ENCODE peak calls at places on chromosome 4, in ten cellular contexts. K, G, N, Q, X, P, J, C, T and E are unnamed samples.

GRCh38 chr4:27836505-27836904 is 975.9 kb downstream of the STIM2 start:
- DNase-seq in K (no peak), G (peak; percentile 16), N (no peak), Q (peak; percentile 27), X (no peak), P (no peak), J (no peak), C (no peak), T (no peak), E (no peak)

GRCh38 chr4:16532240-16532990 is 306.1 kb upstream of the TAPT1 start:
- DNase-seq in K (peak; percentile 66), G (peak; percentile 33), N (no peak), Q (peak; percentile 91), X (no peak), P (no peak), J (no peak), C (no peak), T (no peak), E (no peak)

GRCh38 chr4:8266508-8266907 is 3.0 kb upstream of the HTRA3 start:
- DNase-seq in K (no peak), G (no peak), N (no peak), Q (no peak), X (no peak), P (no peak), J (no peak), C (no peak), T (no peak), E (no peak)

GRCh38 chr4:19776021-19776459 is 475.7 kb upstream of the SLIT2 start:
- DNase-seq in K (peak; percentile 23), G (peak; percentile 22), N (no peak), Q (peak; percentile 81), X (no peak), P (no peak), J (no peak), C (no peak), T (no peak), E (no peak)

GRCh38 chr4:181443003-181443402 is 800.2 kb upstream of the TENM3 start:
- DNase-seq in K (no peak), G (no peak), N (no peak), Q (no peak), X (no peak), P (no peak), J (no peak), C (no peak), T (no peak), E (no peak)

GRCh38 chr4:56086073-56086521 is 137.4 kb downstream of the CEP135 start:
- DNase-seq in K (no peak), G (peak; percentile 15), N (no peak), Q (no peak), X (no peak), P (no peak), J (no peak), C (no peak), T (no peak), E (no peak)

GRCh38 chr4:149605601-149606378 is 209.9 kb downstream of the IQCM start:
- DNase-seq in K (peak; percentile 6), G (no peak), N (no peak), Q (peak; percentile 58), X (no peak), P (no peak), J (no peak), C (no peak), T (no peak), E (no peak)

GRCh38 chr4:137125011-137125410 is 407.3 kb downstream of the PCDH18 start:
- DNase-seq in K (no peak), G (peak; percentile 74), N (peak; percentile 18), Q (peak; percentile 55), X (no peak), P (no peak), J (no peak), C (no peak), T (no peak), E (no peak)

GRCh38 chr4:104942990-104943758 is 203.5 kb upstream of the TET2 start:
- DNase-seq in K (no peak), G (no peak), N (no peak), Q (no peak), X (no peak), P (peak; percentile 69), J (no peak), C (no peak), T (no peak), E (no peak)

GRCh38 chr4:154376461-154376860 is 115.1 kb downstream of the DCHS2 start:
- DNase-seq in K (no peak), G (no peak), N (no peak), Q (no peak), X (no peak), P (no peak), J (no peak), C (no peak), T (no peak), E (no peak)
- H3K9me3 ChIP-seq in K (no peaks in the 10 kb centered on the region), G (no peaks in the 10 kb centered on the region), N (no peaks in the 10 kb centered on the region), Q (no peaks in the 10 kb centered on the region), X (no peaks in the 10 kb centered on the region), P (no peaks in the 10 kb centered on the region), J (no peaks in the 10 kb centered on the region), C (no peaks in the 10 kb centered on the region), T (peaks cover 4% of the 10 kb centered on the region), E (no peaks in the 10 kb centered on the region)

DNA sequence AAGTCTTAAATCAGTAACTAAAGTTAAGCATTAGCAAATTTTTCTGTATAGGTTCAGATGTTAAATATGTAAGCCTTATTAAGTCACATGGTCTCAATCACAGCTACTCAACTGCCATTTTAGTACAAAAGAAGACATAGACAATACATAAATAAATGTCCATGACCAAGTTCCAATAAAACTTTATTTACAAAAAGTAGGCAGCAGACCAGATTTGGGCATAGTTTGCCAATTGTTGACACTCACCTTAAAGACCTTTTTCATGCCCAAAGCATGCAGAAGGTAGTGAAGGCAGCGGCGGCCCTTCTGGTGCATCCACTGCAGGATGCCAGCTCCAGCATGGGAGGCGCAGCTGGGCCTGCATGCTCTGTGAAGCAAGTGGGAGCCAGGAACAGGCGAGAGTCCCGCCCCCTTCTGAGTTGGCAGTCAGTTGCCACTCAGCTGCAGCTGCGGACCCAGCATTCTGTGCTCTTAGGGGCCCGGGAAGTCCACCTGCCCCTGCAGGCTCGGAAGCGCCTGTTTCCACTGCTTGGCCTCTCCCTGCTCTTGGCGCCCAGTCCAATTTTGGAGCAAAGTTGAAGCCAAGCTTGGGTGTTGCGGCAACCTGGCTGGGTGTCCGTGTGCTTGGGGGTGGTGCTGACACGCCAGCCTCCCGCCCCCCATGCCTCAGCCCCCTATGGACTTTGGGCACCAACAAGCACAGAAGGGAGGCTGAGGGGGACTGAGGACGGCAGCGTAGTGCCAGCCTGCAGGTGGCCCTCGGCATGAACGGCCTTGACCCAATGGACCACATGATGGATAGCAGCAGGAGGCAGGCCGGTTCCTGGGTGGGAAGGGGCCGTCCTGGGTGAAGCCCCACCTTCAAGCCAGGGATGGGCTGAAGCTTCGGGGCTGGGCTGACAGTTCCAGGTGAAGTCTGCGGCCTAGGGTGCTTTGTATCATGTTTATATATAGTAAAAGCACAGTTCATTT is 42.4 kb upstream of the PABPC4L start:
- DNase-seq in K (no peak), G (no peak), N (no peak), Q (no peak), X (peak; percentile 40), P (no peak), J (no peak), C (no peak), T (no peak), E (no peak)
- H3K4me3 ChIP-seq in K (no peak overlapping the region), G (no peak overlapping the region), N (no peak overlapping the region), Q (no peak overlapping the region), X (no peak overlapping the region), P (no peak overlapping the region), J (no peak overlapping the region), C (no peak overlapping the region), T (no peak overlapping the region), E (no peak overlapping the region)

GRCh38 chr4:47838445-47838844 is 578 bp upstream of the CORIN start:
- DNase-seq in K (no peak), G (no peak), N (no peak), Q (no peak), X (no peak), P (no peak), J (no peak), C (no peak), T (no peak), E (no peak)

GRCh38 chr4:47837582-47838294 is at the start of gene CORIN:
- DNase-seq in K (no peak), G (no peak), N (peak; percentile 33), Q (no peak), X (peak; percentile 70), P (peak; percentile 22), J (no peak), C (peak; percentile 17), T (no peak), E (peak; percentile 44)

GRCh38 chr4:47836655-47837581 is 949 bp downstream of the CORIN start:
- DNase-seq in K (peak; percentile 60), G (peak; percentile 90), N (peak; percentile 77), Q (peak; percentile 84), X (peak; percentile 89), P (peak; percentile 53), J (peak; percentile 75), C (peak; percentile 57), T (peak; percentile 85), E (peak; percentile 87)

GRCh38 chr4:47840291-47840690 is 2.4 kb upstream of the CORIN start:
- DNase-seq in K (no peak), G (no peak), N (no peak), Q (no peak), X (no peak), P (no peak), J (no peak), C (no peak), T (no peak), E (no peak)

GRCh38 chr4:47839259-47839658 is 1.4 kb upstream of the CORIN start:
- DNase-seq in K (no peak), G (peak; percentile 48), N (no peak), Q (peak; percentile 62), X (no peak), P (peak; percentile 22), J (peak; percentile 38), C (no peak), T (no peak), E (no peak)
- TF ChIP-seq CTCF in K (peak; percentile 49), G (peak; percentile 51), N (no peak), Q (no peak), X (peak; percentile 39), P (peak; percentile 19), J (peak; percentile 64), C (no peak), T (peak; percentile 58), E (peak; percentile 29)

GRCh38 chr4:71857713-71858451 is 74.0 kb upstream of the GC start:
- DNase-seq in K (no peak), G (no peak), N (no peak), Q (no peak), X (no peak), P (no peak), J (no peak), C (no peak), T (no peak), E (no peak)

GRCh38 chr4:71862315-71862714 is 78.4 kb upstream of the GC start:
- DNase-seq in K (no peak), G (no peak), N (no peak), Q (no peak), X (no peak), P (no peak), J (no peak), C (no peak), T (no peak), E (no peak)

GRCh38 chr4:71863457-71863856 is 79.6 kb upstream of the GC start:
- DNase-seq in K (no peak), G (no peak), N (no peak), Q (no peak), X (no peak), P (no peak), J (no peak), C (no peak), T (no peak), E (no peak)

GRCh38 chr4:71864380-71864779 is 80.5 kb upstream of the GC start:
- DNase-seq in K (no peak), G (no peak), N (no peak), Q (no peak), X (no peak), P (no peak), J (no peak), C (no peak), T (no peak), E (no peak)

GRCh38 chr4:71860643-71861042 is 76.8 kb upstream of the GC start:
- DNase-seq in K (no peak), G (no peak), N (no peak), Q (no peak), X (no peak), P (no peak), J (peak; percentile 39), C (no peak), T (no peak), E (no peak)
- H3K9me3 ChIP-seq in K (peaks cover 11% of the 10 kb centered on the region), G (peaks cover 6% of the 10 kb centered on the region), N (no peaks in the 10 kb centered on the region), Q (peaks cover 5% of the 10 kb centered on the region), X (peaks cover 5% of the 10 kb centered on the region), P (no peaks in the 10 kb centered on the region), J (peaks cover 12% of the 10 kb centered on the region), C (no peaks in the 10 kb centered on the region), T (peaks cover 54% of the 10 kb centered on the region), E (no peaks in the 10 kb centered on the region)